ENCODE peak calls at places on chromosomes 3 and 15, in four cellular contexts. R, L, C and O are unnamed samples.

GRCh38 chr15:89051875-89052274 is 36.4 kb upstream of the ABHD2 start:
- DNase-seq in R (no peak), L (no peak), C (no peak), O (peak)

GRCh38 chr15:88262064-88262463 is 5.5 kb upstream of the NTRK3 start:
- DNase-seq in R (no peak), L (no peak), C (no peak), O (no peak)

GRCh38 chr3:194306109-194306686 is 44.9 kb downstream of the CPN2 start:
- DNase-seq in R (no peak), L (peak), C (no peak), O (no peak)

GRCh38 chr3:113169876-113170452 is 41.4 kb upstream of the BOC start:
- DNase-seq in R (no peak), L (no peak), C (no peak), O (no peak)

GRCh38 chr3:50008931-50009330 is 69.0 kb downstream of the RBM6 start:
- DNase-seq in R (no peak), L (no peak), C (no peak), O (peak)

GRCh38 chr15:63374686-63375520 is 6.7 kb downstream of the CA12 start:
- DNase-seq in R (no peak), L (no peak), C (no peak), O (peak)

GRCh38 chr15:99253381-99254090 is 2.3 kb downstream of the LRRC28 start:
- DNase-seq in R (no peak), L (no peak), C (no peak), O (peak)

GRCh38 chr3:126031981-126032471 is 51.9 kb downstream of the SLC41A3 start:
- DNase-seq in R (no peak), L (no peak), C (peak), O (no peak)

GRCh38 chr3:73029321-73029796 is 32.1 kb upstream of the EBLN2 start:
- DNase-seq in R (no peak), L (no peak), C (no peak), O (peak)

GRCh38 chr15:88998980-88999713 is 86.0 kb upstream of the MFGE8 start:
- DNase-seq in R (no peak), L (no peak), C (no peak), O (no peak)

GRCh38 chr3:10496121-10496863 is 9.1 kb downstream of the ATP2B2 start:
- DNase-seq in R (no peak), L (no peak), C (no peak), O (no peak)

GRCh38 chr3:111585214-111585613 is 9.9 kb downstream of the ZBED2 start:
- DNase-seq in R (no peak), L (no peak), C (no peak), O (no peak)

GRCh38 chr3:137770066-137770805 is 6.1 kb downstream of the SOX14 start:
- DNase-seq in R (no peak), L (peak), C (no peak), O (no peak)

GRCh38 chr15:92638291-92638708 is 17.3 kb downstream of the FAM174B start:
- DNase-seq in R (peak), L (peak), C (no peak), O (no peak)

GRCh38 chr15:28896944-28897343 is 11.2 kb downstream of the APBA2 start:
- DNase-seq in R (no peak), L (no peak), C (no peak), O (peak)

GRCh38 chr3:61061092-61061723 is 190.0 kb downstream of the FHIT start:
- DNase-seq in R (no peak), L (no peak), C (no peak), O (no peak)

GRCh38 chr3:78794431-78794830 is 973.4 kb downstream of the ROBO1 start:
- DNase-seq in R (no peak), L (no peak), C (no peak), O (no peak)

GRCh38 chr15:46452297-46452820 is 817.5 kb downstream of the SQOR start:
- DNase-seq in R (no peak), L (no peak), C (no peak), O (no peak)

GRCh38 chr15:85623648-85624047 is 171.1 kb downstream of the KLHL25 start:
- DNase-seq in R (no peak), L (no peak), C (no peak), O (peak)

GRCh38 chr3:71532639-71533395 is 50.7 kb downstream of the FOXP1 start:
- DNase-seq in R (no peak), L (no peak), C (no peak), O (no peak)

GRCh38 chr3:100893108-100893507 is 100.1 kb downstream of the ABI3BP start:
- DNase-seq in R (no peak), L (no peak), C (no peak), O (no peak)

GRCh38 chr3:100896994-100897393 is 96.2 kb downstream of the ABI3BP start:
- DNase-seq in R (no peak), L (no peak), C (no peak), O (no peak)

GRCh38 chr3:100891033-100891432 is 102.2 kb downstream of the ABI3BP start:
- DNase-seq in R (no peak), L (no peak), C (no peak), O (peak)

GRCh38 chr3:100891827-100892226 is 101.4 kb downstream of the ABI3BP start:
- DNase-seq in R (no peak), L (no peak), C (no peak), O (no peak)

GRCh38 chr3:100893590-100893989 is 99.6 kb downstream of the ABI3BP start:
- DNase-seq in R (no peak), L (no peak), C (peak), O (peak)
- TF ChIP-seq CTCF in R (peak), L (no peak), C (no peak), O (peak)

DNA sequence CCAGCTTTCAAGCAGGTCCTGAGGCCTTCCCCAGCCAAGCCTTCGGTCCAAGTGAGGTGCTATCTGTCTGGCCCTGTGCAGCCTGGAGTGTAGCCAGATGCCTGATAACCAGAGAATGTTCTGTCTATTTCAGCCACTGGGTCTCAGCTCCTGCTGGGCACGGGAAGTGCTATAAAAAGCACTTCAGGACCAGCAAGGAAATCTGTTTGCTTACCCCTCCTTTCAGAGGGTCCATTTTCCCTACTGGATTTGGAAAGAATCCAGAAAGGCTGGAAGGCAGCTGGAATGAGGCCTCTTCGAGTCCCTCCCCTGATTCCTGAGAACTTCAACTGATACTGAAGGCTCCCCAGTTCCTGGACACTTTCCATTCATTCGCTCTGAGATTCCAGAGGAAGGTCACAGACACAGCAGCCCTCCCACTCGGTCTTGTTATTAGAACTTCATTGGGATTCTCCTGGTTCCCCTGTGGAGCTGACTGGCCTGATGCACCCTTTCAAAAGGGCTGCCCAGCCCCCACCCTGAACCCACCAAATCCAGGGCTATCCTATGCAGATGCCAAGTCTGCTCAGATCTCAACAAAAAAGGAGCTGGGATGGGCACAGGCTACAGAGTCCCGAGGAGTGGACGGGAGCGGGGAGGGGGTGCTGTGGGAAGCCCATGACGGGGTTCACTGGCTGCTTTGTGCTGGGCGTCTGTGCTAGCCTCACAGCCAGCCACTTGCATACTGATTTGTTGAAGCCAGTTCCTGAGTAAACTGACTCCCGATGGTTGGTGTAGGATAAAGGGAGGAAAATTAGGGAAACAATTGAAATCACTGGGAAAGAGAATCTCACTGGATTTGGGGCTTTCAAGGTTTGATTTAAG is 70.5 kb downstream of the UMPS start:
- DNase-seq in R (peak), L (no peak), C (no peak), O (no peak)
- TF ChIP-seq CTCF in R (no peak), L (no peak), C (no peak), O (no peak)

GRCh38 chr15:69158843-69159240 is 1.6 kb upstream of the GLCE start:
- DNase-seq in R (no peak), L (no peak), C (no peak), O (no peak)
- TF ChIP-seq CTCF in R (no peak), L (no peak), C (no peak), O (no peak)

GRCh38 chr3:26118165-26118564 is 328.3 kb downstream of the OXSM start:
- DNase-seq in R (no peak), L (no peak), C (no peak), O (no peak)
- TF ChIP-seq CTCF in R (no peak), L (no peak), C (no peak), O (no peak)

DNA sequence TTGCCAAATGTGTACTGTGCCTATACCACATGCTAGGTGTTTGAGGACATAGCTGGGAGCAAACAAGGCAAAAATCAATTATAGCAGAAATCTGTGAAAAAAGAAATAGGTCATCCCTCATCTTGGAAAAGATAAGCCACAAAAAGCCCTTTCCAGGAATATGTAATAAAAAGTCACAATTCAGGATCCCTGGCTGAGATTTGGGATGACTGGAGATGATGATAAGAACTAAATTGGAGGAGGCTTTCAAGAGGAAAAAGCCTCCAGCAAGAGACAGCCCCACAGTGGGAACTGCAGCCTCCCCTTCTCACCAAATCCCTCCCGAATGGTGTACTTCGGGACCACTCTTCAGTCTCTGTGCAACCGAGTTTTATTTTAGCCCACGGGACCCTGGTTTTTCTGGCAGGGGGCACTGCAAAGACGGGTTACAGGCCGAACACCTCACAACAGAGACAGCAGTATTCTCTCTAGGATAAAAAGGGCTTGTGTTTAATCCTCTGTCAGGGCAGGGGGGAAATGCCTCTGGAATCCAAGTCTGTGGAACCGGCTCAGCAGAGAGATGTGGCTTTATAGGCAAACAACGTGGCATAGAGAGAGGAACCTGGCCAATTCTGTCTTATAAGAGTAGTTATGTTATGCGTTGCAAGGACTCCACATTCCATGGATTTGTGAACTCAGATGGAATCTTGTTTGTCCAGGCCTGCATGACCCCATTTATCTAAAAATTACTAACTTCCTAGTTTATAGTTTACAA is 1.2 kb upstream of the LMCD1 start:
- DNase-seq in R (peak), L (no peak), C (peak), O (peak)
- TF ChIP-seq CTCF in R (no peak), L (no peak), C (no peak), O (no peak)

GRCh38 chr3:184551614-184552256 is 9.8 kb upstream of the EPHB3 start:
- DNase-seq in R (no peak), L (no peak), C (no peak), O (no peak)

GRCh38 chr3:184554470-184554869 is 7.1 kb upstream of the EPHB3 start:
- DNase-seq in R (no peak), L (no peak), C (no peak), O (no peak)

GRCh38 chr3:184552863-184553262 is 8.7 kb upstream of the EPHB3 start:
- DNase-seq in R (no peak), L (no peak), C (no peak), O (no peak)

GRCh38 chr3:184552296-184552695 is 9.3 kb upstream of the EPHB3 start:
- DNase-seq in R (no peak), L (no peak), C (no peak), O (no peak)

GRCh38 chr3:184553385-184553784 is 8.2 kb upstream of the EPHB3 start:
- DNase-seq in R (no peak), L (peak), C (no peak), O (no peak)
- TF ChIP-seq CTCF in R (no peak), L (no peak), C (no peak), O (no peak)

GRCh38 chr3:141326626-141327025 is 41.7 kb upstream of the ZBTB38 start:
- DNase-seq in R (no peak), L (no peak), C (no peak), O (no peak)
- TF ChIP-seq CTCF in R (no peak), L (no peak), C (no peak), O (no peak)